ENCODE peak calls at places on chromosome 6, in five cellular contexts. L is stomach; T is pancreas; B is CD8-positive, alpha-beta T cell; M is heart left ventricle. S is an unnamed sample. For H3K4me1, the result is how much of the 10 kb centered on the place peaks cover.

GRCh38 chr6:38214159-38214558 is 394.6 kb downstream of the ZFAND3 start:
- DNase-seq in L (no peak), T (no peak), B (no peak), M (no peak), S (no peak)

GRCh38 chr6:170183521-170183920 is 107.4 kb downstream of the DLL1 start:
- DNase-seq in L (no peak), T (no peak), B (no peak), M (no peak), S (no peak)

GRCh38 chr6:113385020-113385431 is 472.1 kb upstream of the MARCKS start:
- DNase-seq in L (no peak), T (no peak), B (no peak), M (no peak), S (no peak)

GRCh38 chr6:44062771-44063560 is 64.3 kb downstream of the MRPL14 start:
- DNase-seq in L (peak), T (no peak), B (peak), M (no peak), S (no peak)

GRCh38 chr6:51648774-51649173 is 438.6 kb downstream of the PKHD1 start:
- DNase-seq in L (no peak), T (no peak), B (no peak), M (no peak), S (no peak)

GRCh38 chr6:119179842-119180241 is 101.4 kb upstream of the FAM184A start:
- DNase-seq in L (no peak), T (no peak), B (no peak), M (no peak), S (no peak)

GRCh38 chr6:76885861-76886301 is 577.4 kb downstream of the HTR1B start:
- DNase-seq in L (no peak), T (no peak), B (no peak), M (no peak), S (no peak)

GRCh38 chr6:75397806-75398465 is 95.7 kb downstream of the FILIP1 start:
- DNase-seq in L (no peak), T (no peak), B (no peak), M (no peak), S (no peak)

GRCh38 chr6:50925548-50925947 is 106.9 kb downstream of the TFAP2B start:
- DNase-seq in L (no peak), T (no peak), B (no peak), M (no peak), S (no peak)

GRCh38 chr6:85418059-85418458 is 31.8 kb upstream of the NT5E start:
- DNase-seq in L (no peak), T (no peak), B (no peak), M (no peak), S (no peak)

GRCh38 chr6:85417336-85417735 is 32.5 kb upstream of the NT5E start:
- DNase-seq in L (no peak), T (no peak), B (no peak), M (no peak), S (no peak)

GRCh38 chr6:85416766-85417165 is 33.1 kb upstream of the NT5E start:
- DNase-seq in L (no peak), T (no peak), B (no peak), M (no peak), S (no peak)

GRCh38 chr6:85421963-85422362 is 27.9 kb upstream of the NT5E start:
- DNase-seq in L (no peak), T (no peak), B (no peak), M (no peak), S (no peak)

GRCh38 chr6:85419046-85419759 is 30.7 kb upstream of the NT5E start:
- DNase-seq in L (no peak), T (no peak), B (no peak), M (no peak), S (no peak)
- H3K4me1 ChIP-seq in L (under half), T (under half), B (under half), M (under half), S (under half)

GRCh38 chr6:36973190-36973589 is 12.8 kb downstream of the MTCH1 start:
- DNase-seq in L (no peak), T (no peak), B (no peak), M (no peak), S (no peak)
- H3K4me1 ChIP-seq in L (under half), T (under half), B (under half), M (half or more), S (half or more)

GRCh38 chr6:36169023-36170007 is 27.2 kb upstream of the BRPF3 start:
- DNase-seq in L (no peak), T (no peak), B (no peak), M (no peak), S (no peak)
- H3K4me1 ChIP-seq in L (under half), T (under half), B (under half), M (under half), S (under half)

GRCh38 chr6:16718301-16718700 is 43.0 kb downstream of the ATXN1 start:
- DNase-seq in L (no peak), T (no peak), B (no peak), M (no peak), S (no peak)
- H3K4me1 ChIP-seq in L (half or more), T (under half), B (under half), M (under half), S (under half)